ENCODE peak calls at places on chromosome 7, in four cellular contexts. One of them, this sample, is unnamed.

GRCh38 chr7:47571355-47572100 is 10.4 kb downstream of the TNS3 start:
- DNase-seq in K562: no peak
- DNase-seq in HL-60: peak
- DNase-seq in GM12878: no peak
- DNase-seq in this sample: no peak

GRCh38 chr7:139536158-139536557 is 12.7 kb downstream of the CLEC2L start:
- DNase-seq in K562: no peak
- DNase-seq in GM12878: no peak
- DNase-seq in HL-60: no peak
- DNase-seq in this sample: no peak

GRCh38 chr7:131961281-131961680 is 404.9 kb upstream of the PODXL start:
- DNase-seq in K562: no peak
- DNase-seq in GM12878: no peak
- DNase-seq in HL-60: no peak
- DNase-seq in this sample: no peak

GRCh38 chr7:138992052-138992531 is 10.9 kb upstream of the KIAA1549 start:
- DNase-seq in HL-60: no peak
- DNase-seq in GM12878: no peak
- DNase-seq in K562: no peak
- DNase-seq in this sample: no peak

GRCh38 chr7:34208878-34209621 is 303.7 kb downstream of the BMPER start:
- DNase-seq in GM12878: no peak
- DNase-seq in K562: no peak
- DNase-seq in HL-60: no peak
- DNase-seq in this sample: no peak

GRCh38 chr7:134044682-134045081 is 82.5 kb upstream of the LRGUK start:
- DNase-seq in HL-60: no peak
- DNase-seq in GM12878: no peak
- DNase-seq in K562: no peak
- DNase-seq in this sample: no peak

GRCh38 chr7:51027256-51028127 is 244.8 kb upstream of the GRB10 start:
- DNase-seq in K562: no peak
- DNase-seq in GM12878: no peak
- DNase-seq in HL-60: no peak
- DNase-seq in this sample: no peak

GRCh38 chr7:128203710-128204214 is 37.3 kb upstream of the LEP start:
- DNase-seq in K562: no peak
- DNase-seq in HL-60: no peak
- DNase-seq in GM12878: no peak
- DNase-seq in this sample: no peak

GRCh38 chr7:150357277-150357676 is 11.3 kb upstream of the REPIN1 start:
- DNase-seq in HL-60: peak
- DNase-seq in GM12878: no peak
- DNase-seq in K562: no peak
- DNase-seq in this sample: no peak

GRCh38 chr7:4931932-4932331 is 27.1 kb downstream of the MMD2 start:
- DNase-seq in HL-60: no peak
- DNase-seq in K562: no peak
- DNase-seq in GM12878: no peak
- DNase-seq in this sample: no peak

GRCh38 chr7:51731086-51731485 is 414.5 kb upstream of the COBL start:
- DNase-seq in GM12878: no peak
- DNase-seq in HL-60: no peak
- DNase-seq in K562: no peak
- DNase-seq in this sample: no peak

GRCh38 chr7:56046728-56047445 is 4.4 kb downstream of the PSPH start:
- DNase-seq in HL-60: no peak
- DNase-seq in GM12878: no peak
- DNase-seq in K562: no peak
- DNase-seq in this sample: no peak

GRCh38 chr7:139095194-139095659 is 14.3 kb downstream of the ZC3HAV1 start:
- DNase-seq in K562: peak
- DNase-seq in HL-60: peak
- DNase-seq in GM12878: peak
- DNase-seq in this sample: peak

GRCh38 chr7:8714791-8715190 is 281.4 kb downstream of the NXPH1 start:
- DNase-seq in K562: no peak
- DNase-seq in HL-60: no peak
- DNase-seq in GM12878: no peak
- DNase-seq in this sample: no peak

GRCh38 chr7:22109761-22110160 is 164.1 kb upstream of the CDCA7L start:
- DNase-seq in K562: peak
- DNase-seq in GM12878: no peak
- DNase-seq in HL-60: peak
- DNase-seq in this sample: no peak

GRCh38 chr7:84085147-84085546 is 109.4 kb downstream of the SEMA3A start:
- DNase-seq in GM12878: no peak
- DNase-seq in K562: no peak
- DNase-seq in HL-60: no peak
- DNase-seq in this sample: no peak

GRCh38 chr7:126445991-126446390 is 806.8 kb downstream of the GRM8 start:
- DNase-seq in HL-60: no peak
- DNase-seq in K562: no peak
- DNase-seq in GM12878: no peak
- DNase-seq in this sample: no peak

GRCh38 chr7:26735976-26736600 is 128.3 kb downstream of the SKAP2 start:
- DNase-seq in K562: no peak
- DNase-seq in HL-60: no peak
- DNase-seq in GM12878: no peak
- DNase-seq in this sample: no peak

GRCh38 chr7:27162930-27163775 is 2.2 kb downstream of the HOXA9 start:
- DNase-seq in GM12878: no peak
- DNase-seq in HL-60: no peak
- DNase-seq in K562: no peak
- DNase-seq in this sample: no peak

GRCh38 chr7:70480913-70481579 is 650.9 kb upstream of the GALNT17 start:
- DNase-seq in K562: no peak
- DNase-seq in GM12878: no peak
- DNase-seq in HL-60: no peak
- DNase-seq in this sample: no peak

GRCh38 chr7:112437038-112437437 is 13.2 kb upstream of the IFRD1 start:
- DNase-seq in HL-60: no peak
- DNase-seq in GM12878: no peak
- DNase-seq in K562: no peak
- DNase-seq in this sample: no peak

GRCh38 chr7:54846272-54846671 is 87.3 kb upstream of the SEC61G start:
- DNase-seq in K562: no peak
- DNase-seq in GM12878: no peak
- DNase-seq in HL-60: no peak
- DNase-seq in this sample: no peak

GRCh38 chr7:45978010-45978681 is 57.1 kb upstream of the IGFBP3 start:
- DNase-seq in GM12878: peak
- DNase-seq in HL-60: no peak
- DNase-seq in K562: no peak
- DNase-seq in this sample: no peak

GRCh38 chr7:108815815-108816214 is 246.1 kb downstream of the DNAJB9 start:
- DNase-seq in K562: no peak
- DNase-seq in GM12878: no peak
- DNase-seq in HL-60: no peak
- DNase-seq in this sample: no peak

GRCh38 chr7:131011976-131012375 is 278.0 kb upstream of the KLF14 start:
- DNase-seq in HL-60: peak
- DNase-seq in GM12878: no peak
- DNase-seq in K562: no peak
- DNase-seq in this sample: no peak

GRCh38 chr7:85065888-85066485 is 120.9 kb downstream of the SEMA3D start:
- DNase-seq in HL-60: no peak
- DNase-seq in K562: no peak
- DNase-seq in GM12878: no peak
- DNase-seq in this sample: no peak

GRCh38 chr7:1839701-1840100 is 169.6 kb downstream of the ELFN1 start:
- DNase-seq in K562: no peak
- DNase-seq in GM12878: no peak
- DNase-seq in HL-60: no peak
- DNase-seq in this sample: no peak

GRCh38 chr7:157875230-157876179 is 538.7 kb downstream of the DNAJB6 start:
- DNase-seq in GM12878: no peak
- DNase-seq in HL-60: peak
- DNase-seq in K562: peak
- DNase-seq in this sample: no peak

DNA sequence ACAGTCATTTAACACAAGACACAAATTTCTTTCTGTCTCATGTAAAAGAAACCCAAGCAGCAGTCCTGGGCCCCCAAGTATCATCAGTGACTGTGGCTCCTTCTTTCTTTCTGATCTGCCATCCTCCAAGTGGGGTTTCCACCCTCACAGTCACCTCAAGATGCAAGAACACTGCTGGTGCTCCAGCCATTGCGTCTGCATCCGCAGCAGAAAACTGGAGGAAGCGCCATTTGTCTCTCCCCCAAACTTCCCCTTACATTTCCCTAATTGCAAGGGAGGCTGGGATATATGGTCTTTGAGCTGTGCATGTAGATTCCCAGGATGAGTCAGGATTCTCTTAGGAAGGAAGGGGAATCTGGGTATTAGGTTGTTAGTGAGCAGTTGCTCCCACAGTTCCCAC is 60.9 kb upstream of the GNA12 start:
- DNase-seq in GM12878: no peak
- DNase-seq in HL-60: no peak
- DNase-seq in K562: no peak
- DNase-seq in this sample: no peak
- TF ChIP-seq SPI1 in GM12878: no peak
- TF ChIP-seq SPI1 in HL-60: no peak
- TF ChIP-seq SPI1 in K562: no peak
- TF ChIP-seq SPI1 in this sample: no peak

GRCh38 chr7:40815512-40815911 is 680.7 kb downstream of the SUGCT start:
- DNase-seq in GM12878: no peak
- DNase-seq in K562: no peak
- DNase-seq in HL-60: no peak
- DNase-seq in this sample: no peak
- TF ChIP-seq SPI1 in GM12878: no peak
- TF ChIP-seq SPI1 in K562: no peak
- TF ChIP-seq SPI1 in HL-60: no peak
- TF ChIP-seq SPI1 in this sample: no peak

DNA sequence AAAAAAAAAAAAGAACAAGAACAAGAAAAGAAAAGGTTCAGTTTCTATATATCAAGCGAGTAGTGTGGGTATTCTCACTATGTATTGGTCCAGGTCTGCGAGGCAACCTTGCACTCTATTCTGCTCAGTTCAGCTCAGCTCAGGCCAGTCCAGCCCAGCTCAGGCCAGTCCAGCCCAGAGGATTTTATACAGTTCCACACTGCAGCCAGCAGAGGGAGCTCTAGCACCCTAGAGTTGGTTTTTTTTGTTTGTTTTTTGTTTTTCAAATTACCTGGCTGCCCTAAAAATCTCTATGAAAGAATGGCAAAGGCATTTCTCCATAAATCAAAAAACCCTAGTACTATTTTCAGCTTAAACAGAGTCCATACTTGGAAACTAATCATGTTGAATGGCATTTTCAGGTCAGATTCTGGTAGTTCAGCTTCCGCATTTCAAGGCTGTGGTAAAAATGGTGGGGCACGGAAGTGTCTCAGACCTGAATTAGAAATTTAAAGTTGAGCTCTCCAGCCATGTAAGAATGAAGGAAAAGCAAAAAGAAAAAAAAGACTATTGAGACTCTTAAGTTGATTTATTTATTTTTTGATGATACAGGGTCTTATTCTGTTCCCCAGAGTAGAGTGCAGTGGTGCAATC is 55.2 kb upstream of the GSDME start:
- DNase-seq in HL-60: peak
- DNase-seq in GM12878: no peak
- DNase-seq in K562: peak
- DNase-seq in this sample: no peak
- TF ChIP-seq SPI1 in HL-60: no peak
- TF ChIP-seq SPI1 in GM12878: no peak
- TF ChIP-seq SPI1 in K562: no peak
- TF ChIP-seq SPI1 in this sample: no peak

GRCh38 chr7:288671-289101 is 1.3 kb upstream of the FOXL3 start:
- DNase-seq in GM12878: no peak
- DNase-seq in HL-60: no peak
- DNase-seq in K562: no peak
- DNase-seq in this sample: no peak

GRCh38 chr7:289756-290553 is at the start of gene FOXL3:
- DNase-seq in K562: no peak
- DNase-seq in HL-60: no peak
- DNase-seq in GM12878: no peak
- DNase-seq in this sample: no peak

GRCh38 chr7:291302-292092 is 1.5 kb downstream of the FOXL3 start:
- DNase-seq in GM12878: no peak
- DNase-seq in K562: no peak
- DNase-seq in HL-60: no peak
- DNase-seq in this sample: no peak

GRCh38 chr7:290554-291301 is 758 bp downstream of the FOXL3 start:
- DNase-seq in GM12878: no peak
- DNase-seq in K562: no peak
- DNase-seq in HL-60: no peak
- DNase-seq in this sample: no peak

GRCh38 chr7:289209-289755 is 688 bp upstream of the FOXL3 start:
- DNase-seq in GM12878: no peak
- DNase-seq in HL-60: no peak
- DNase-seq in K562: no peak
- DNase-seq in this sample: no peak
- TF ChIP-seq SPI1 in GM12878: no peak
- TF ChIP-seq SPI1 in HL-60: no peak
- TF ChIP-seq SPI1 in K562: no peak
- TF ChIP-seq SPI1 in this sample: no peak

This sample was measured in GM12891.